ENCODE peak calls at places on chromosomes 1 and 21, in four cellular contexts. S is IMR-90, F is bronchial epithelial cell, T is left ventricle myocardium inferior. W is an unnamed sample.

GRCh38 chr1:169122976-169123375 is 16.5 kb downstream of the ATP1B1 start:
- DNase-seq in T (no peak), S (no peak), F (no peak), W (no peak)

GRCh38 chr21:32364387-32364786 is 28.4 kb downstream of the URB1 start:
- DNase-seq in S (no peak), F (no peak), T (peak), W (no peak)

GRCh38 chr1:54885863-54886723 is 902 bp downstream of the DHCR24 start:
- DNase-seq in F (peak), T (no peak), S (no peak), W (peak)

GRCh38 chr1:31870086-31870736 is 54.4 kb upstream of the SPOCD1 start:
- DNase-seq in F (no peak), T (no peak), S (no peak), W (no peak)

GRCh38 chr1:220451541-220451940 is 76.4 kb upstream of the MARK1 start:
- DNase-seq in F (no peak), S (no peak), T (no peak), W (peak)

GRCh38 chr21:38377165-38378093 is 120.6 kb downstream of the KCNJ15 start:
- DNase-seq in S (no peak), F (peak), T (no peak), W (no peak)

GRCh38 chr1:12107718-12108117 is 44.6 kb downstream of the TNFRSF8 start:
- DNase-seq in F (no peak), S (no peak), T (no peak), W (no peak)

GRCh38 chr1:227922501-227923352 is 25.0 kb downstream of the WNT9A start:
- DNase-seq in T (no peak), S (no peak), F (no peak), W (no peak)

GRCh38 chr1:183327429-183328290 is 90.5 kb downstream of the NMNAT2 start:
- DNase-seq in S (no peak), T (peak), F (no peak), W (no peak)

GRCh38 chr1:167121375-167122120 is 27.7 kb downstream of the STYXL2 start:
- DNase-seq in T (no peak), F (peak), S (no peak), W (peak)

DNA sequence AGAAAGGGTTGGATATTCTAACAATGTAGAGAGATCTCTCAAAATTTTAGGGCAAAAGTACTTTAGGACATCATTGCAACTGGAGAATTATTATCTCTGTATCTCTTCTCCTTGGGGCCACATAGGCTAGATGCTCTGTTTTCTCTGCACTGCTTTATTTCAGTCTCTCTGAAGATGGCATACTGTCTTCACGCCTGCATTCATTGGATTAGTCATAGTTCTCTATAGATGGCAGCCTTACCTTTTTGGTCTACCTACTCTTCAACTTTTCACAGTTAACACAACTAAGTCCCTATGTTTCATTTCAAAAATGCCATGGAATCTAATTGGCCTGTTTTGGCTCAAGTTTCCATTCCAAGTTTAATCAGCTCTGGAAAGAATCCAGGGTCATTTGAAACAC is 1623.3 kb upstream of the B3GALT2 start:
- DNase-seq in S (no peak), F (no peak), T (no peak), W (no peak)
- TF ChIP-seq CTCF in S (no peak), F (no peak), T (no peak), W (no peak)

DNA sequence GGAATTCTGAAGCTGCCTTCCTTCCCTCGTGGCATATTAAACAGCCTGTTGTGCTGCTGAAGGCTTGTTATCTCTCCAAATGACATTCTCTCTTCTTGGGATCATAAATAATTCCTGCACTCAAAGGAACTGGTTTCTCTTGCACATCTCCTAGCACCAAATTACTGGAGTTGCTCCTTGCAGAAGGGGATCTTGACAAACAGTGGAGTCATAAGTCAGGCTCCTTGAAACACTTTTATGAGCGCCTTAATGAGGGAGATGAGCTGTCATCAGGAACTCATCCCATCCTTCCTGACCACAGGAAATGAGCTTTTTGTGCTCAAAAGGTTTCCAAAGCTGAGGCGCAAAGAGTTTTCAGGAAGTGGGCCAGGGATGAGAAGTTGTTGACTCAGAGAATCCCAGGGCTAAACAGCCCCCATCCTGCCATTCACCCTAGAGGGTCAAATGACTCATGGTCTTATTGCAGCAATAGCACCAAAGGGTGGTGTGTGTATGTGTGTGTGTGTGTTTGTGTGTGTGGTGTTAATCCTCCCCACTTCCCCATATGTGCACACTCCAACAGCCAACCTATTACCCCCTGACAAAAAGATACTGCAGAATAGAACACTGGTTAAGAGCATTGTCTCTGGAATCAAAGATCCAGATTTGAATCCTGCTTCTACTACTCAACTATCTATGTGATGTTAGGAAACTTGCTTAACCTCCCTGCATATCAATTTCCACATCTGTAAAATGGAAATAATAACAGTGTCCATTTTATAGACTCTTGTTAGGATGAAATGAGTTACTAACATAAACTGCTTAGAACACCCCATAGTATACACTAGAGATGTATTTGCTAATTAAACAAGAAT is 2.8 kb upstream of the PHC2 start:
- DNase-seq in T (no peak), S (peak), F (peak), W (peak)
- H3K4me3 ChIP-seq in T (no peak), S (no peak), F (no peak), W (no peak)

GRCh38 chr1:18808561-18808960 is 50.9 kb downstream of the TAS1R2 start:
- DNase-seq in T (no peak), F (no peak), S (no peak), W (no peak)
- TF ChIP-seq CTCF in T (no peak), F (no peak), S (no peak), W (no peak)

GRCh38 chr1:222931018-222931417 is 116.2 kb downstream of the DISP1 start:
- DNase-seq in F (no peak), T (no peak), S (peak), W (no peak)

GRCh38 chr1:222924140-222924706 is 109.4 kb downstream of the DISP1 start:
- DNase-seq in S (peak), F (no peak), T (no peak), W (no peak)

GRCh38 chr1:222926566-222926965 is 111.7 kb downstream of the DISP1 start:
- DNase-seq in T (no peak), S (peak), F (peak), W (no peak)

GRCh38 chr1:222930097-222930496 is 115.3 kb downstream of the DISP1 start:
- DNase-seq in T (no peak), F (no peak), S (no peak), W (no peak)

GRCh38 chr1:222928212-222928611 is 113.4 kb downstream of the DISP1 start:
- DNase-seq in T (peak), S (peak), F (peak), W (no peak)
- H3K4me3 ChIP-seq in T (peak), S (no peak), F (no peak), W (no peak)

GRCh38 chr1:9760824-9761223 is 62.9 kb downstream of the CLSTN1 start:
- DNase-seq in F (no peak), S (no peak), T (no peak), W (no peak)
- TF ChIP-seq CTCF in F (no peak), S (no peak), T (no peak), W (no peak)

W was measured in retinal pigment epithelial cell.